ENCODE peak calls at places on chromosomes 2 and 18, in six cellular contexts. One of them, this sample, is unnamed.
A peak's percentile ranks its signal among the peaks of the same experiment; 100 is the strongest.

GRCh38 chr2:40279001-40279400 is 172.9 kb downstream of the SLC8A1 start:
- DNase-seq in tibial artery: no peak
- DNase-seq in NT2/D1: no peak
- DNase-seq in aorta: no peak
- DNase-seq in GM23248: peak; percentile 61
- DNase-seq in ovary: no peak
- DNase-seq in this sample: no peak

GRCh38 chr2:102753563-102754159 is 8.2 kb upstream of the TMEM182 start:
- DNase-seq in tibial artery: peak; percentile 43
- DNase-seq in NT2/D1: no peak
- DNase-seq in aorta: no peak
- DNase-seq in GM23248: peak; percentile 55
- DNase-seq in ovary: no peak
- DNase-seq in this sample: no peak

GRCh38 chr2:78145997-78146722 is 624.0 kb upstream of the LRRTM4 start:
- DNase-seq in tibial artery: no peak
- DNase-seq in NT2/D1: no peak
- DNase-seq in aorta: no peak
- DNase-seq in GM23248: no peak
- DNase-seq in ovary: no peak
- DNase-seq in this sample: no peak

GRCh38 chr18:80196528-80197320 is 50.6 kb downstream of the PARD6G start:
- DNase-seq in tibial artery: no peak
- DNase-seq in NT2/D1: no peak
- DNase-seq in aorta: no peak
- DNase-seq in GM23248: peak; percentile 23
- DNase-seq in ovary: no peak
- DNase-seq in this sample: no peak

GRCh38 chr2:27247893-27248292 is 15.0 kb downstream of the SLC30A3 start:
- DNase-seq in tibial artery: no peak
- DNase-seq in NT2/D1: no peak
- DNase-seq in aorta: no peak
- DNase-seq in GM23248: no peak
- DNase-seq in ovary: no peak
- DNase-seq in this sample: no peak

GRCh38 chr2:20611844-20612356 is 39.0 kb downstream of the HS1BP3 start:
- DNase-seq in tibial artery: no peak
- DNase-seq in NT2/D1: no peak
- DNase-seq in aorta: no peak
- DNase-seq in GM23248: no peak
- DNase-seq in ovary: no peak
- DNase-seq in this sample: no peak

GRCh38 chr2:197360744-197361156 is 50.2 kb upstream of the ANKRD44 start:
- DNase-seq in tibial artery: no peak
- DNase-seq in NT2/D1: no peak
- DNase-seq in aorta: no peak
- DNase-seq in GM23248: peak; percentile 79
- DNase-seq in ovary: no peak
- DNase-seq in this sample: no peak

GRCh38 chr2:219987830-219988229 is 360.4 kb downstream of the SLC4A3 start:
- DNase-seq in tibial artery: peak; percentile 47
- DNase-seq in NT2/D1: no peak
- DNase-seq in aorta: no peak
- DNase-seq in GM23248: peak; percentile 92
- DNase-seq in ovary: no peak
- DNase-seq in this sample: no peak

GRCh38 chr2:189217546-189217945 is 38.0 kb upstream of the COL5A2 start:
- DNase-seq in tibial artery: no peak
- DNase-seq in NT2/D1: peak; percentile 73
- DNase-seq in aorta: no peak
- DNase-seq in GM23248: no peak
- DNase-seq in ovary: no peak
- DNase-seq in this sample: no peak

GRCh38 chr2:63301481-63301880 is 250.9 kb downstream of the OTX1 start:
- DNase-seq in tibial artery: no peak
- DNase-seq in NT2/D1: no peak
- DNase-seq in aorta: no peak
- DNase-seq in GM23248: no peak
- DNase-seq in ovary: no peak
- DNase-seq in this sample: no peak

DNA sequence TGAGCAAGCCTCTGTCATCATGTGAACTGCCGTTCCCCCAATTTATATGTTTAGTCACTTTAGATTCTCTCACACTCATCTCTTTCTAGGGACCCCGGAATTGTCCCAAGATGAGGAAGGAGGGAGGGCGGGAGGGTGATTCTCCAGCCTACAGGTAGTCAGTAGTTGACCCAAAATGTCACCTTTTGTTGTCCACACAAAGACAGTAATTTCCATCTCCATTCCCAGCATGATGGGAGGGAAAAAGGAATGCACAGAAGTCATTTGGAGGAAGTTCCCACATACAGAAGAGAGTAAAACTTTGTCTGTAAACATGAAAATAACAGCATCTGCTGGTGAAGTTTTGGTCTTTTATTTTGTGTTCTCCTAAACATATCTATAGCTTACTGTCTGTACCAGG is 222.9 kb downstream of the KLHL29 start:
- DNase-seq in tibial artery: no peak
- DNase-seq in NT2/D1: peak; percentile 88
- DNase-seq in aorta: no peak
- DNase-seq in GM23248: no peak
- DNase-seq in ovary: no peak
- DNase-seq in this sample: no peak
- H3K4me3 ChIP-seq in tibial artery: no peak overlapping the region
- H3K4me3 ChIP-seq in NT2/D1: no peak overlapping the region
- H3K4me3 ChIP-seq in aorta: no peak overlapping the region
- H3K4me3 ChIP-seq in GM23248: no peak overlapping the region
- H3K4me3 ChIP-seq in ovary: no peak overlapping the region
- H3K4me3 ChIP-seq in this sample: no peak overlapping the region

GRCh38 chr2:70627499-70627898 is 73.9 kb upstream of the TGFA start:
- DNase-seq in tibial artery: no peak
- DNase-seq in NT2/D1: no peak
- DNase-seq in aorta: no peak
- DNase-seq in GM23248: peak; percentile 10
- DNase-seq in ovary: no peak
- DNase-seq in this sample: no peak

GRCh38 chr2:70632388-70632787 is 78.8 kb upstream of the TGFA start:
- DNase-seq in tibial artery: no peak
- DNase-seq in NT2/D1: no peak
- DNase-seq in aorta: no peak
- DNase-seq in GM23248: no peak
- DNase-seq in ovary: no peak
- DNase-seq in this sample: no peak

GRCh38 chr2:70630761-70631160 is 77.1 kb upstream of the TGFA start:
- DNase-seq in tibial artery: no peak
- DNase-seq in NT2/D1: no peak
- DNase-seq in aorta: no peak
- DNase-seq in GM23248: no peak
- DNase-seq in ovary: no peak
- DNase-seq in this sample: no peak

DNA sequence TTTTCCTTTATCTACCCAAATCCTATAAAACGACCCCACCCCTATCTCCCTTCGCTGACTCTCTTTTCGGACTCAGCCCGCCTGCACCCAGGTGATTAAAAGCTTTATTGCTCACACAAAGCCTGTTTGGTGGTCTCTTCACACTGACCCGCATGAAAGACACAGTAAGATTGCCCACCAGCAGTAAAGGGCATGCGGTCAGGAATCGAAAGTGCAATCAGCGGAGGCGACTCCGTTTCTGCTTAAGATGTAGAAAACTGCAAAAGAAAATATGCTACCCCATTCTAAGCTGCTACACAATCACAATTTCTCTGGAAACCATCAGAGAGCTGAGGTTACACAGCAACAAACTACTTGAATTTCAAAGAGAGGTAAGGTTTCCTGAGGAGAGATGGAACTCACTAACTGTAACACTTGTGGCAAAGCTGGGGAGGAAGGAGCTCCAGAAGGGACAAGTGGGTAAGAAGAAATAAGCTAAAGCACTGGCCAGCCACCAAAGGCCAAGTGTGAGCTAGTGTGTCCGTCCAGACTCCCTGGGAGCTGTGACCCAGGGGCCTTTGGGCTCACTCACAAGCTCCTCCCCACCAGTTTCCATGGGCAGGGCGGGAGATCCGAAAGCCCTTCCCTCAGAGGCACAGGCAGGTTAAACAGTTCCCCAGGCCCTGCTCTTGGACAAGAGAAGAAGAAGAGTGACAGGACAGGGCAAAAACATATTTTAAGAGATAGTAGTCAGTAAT is 72.8 kb upstream of the TGFA start:
- DNase-seq in tibial artery: no peak
- DNase-seq in NT2/D1: peak; percentile 52
- DNase-seq in aorta: no peak
- DNase-seq in GM23248: no peak
- DNase-seq in ovary: no peak
- DNase-seq in this sample: no peak
- H3K4me3 ChIP-seq in tibial artery: no peak overlapping the region
- H3K4me3 ChIP-seq in NT2/D1: peak overlapping the region; percentile 8
- H3K4me3 ChIP-seq in aorta: no peak overlapping the region
- H3K4me3 ChIP-seq in GM23248: no peak overlapping the region
- H3K4me3 ChIP-seq in ovary: no peak overlapping the region
- H3K4me3 ChIP-seq in this sample: no peak overlapping the region

DNA sequence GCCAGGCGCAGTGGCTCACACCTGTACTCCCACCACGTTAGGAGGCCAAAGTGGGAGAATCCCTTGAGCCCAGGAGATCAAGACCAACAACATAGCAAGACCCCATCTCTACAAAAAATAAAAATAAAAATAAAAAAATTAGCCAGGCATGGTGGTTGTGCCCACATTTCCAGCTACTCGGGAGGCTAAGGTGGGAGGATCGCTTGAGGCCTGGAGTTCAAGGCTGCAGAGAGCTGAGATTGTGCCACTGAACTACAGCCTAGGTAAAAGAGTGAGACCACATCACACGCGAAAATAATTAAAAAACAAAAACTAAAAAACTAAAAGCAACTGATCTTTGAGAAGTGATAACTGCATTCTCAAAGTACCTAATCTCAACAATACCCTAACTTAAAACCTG is 1.8 kb downstream of the C2orf76 start:
- DNase-seq in tibial artery: no peak
- DNase-seq in NT2/D1: no peak
- DNase-seq in aorta: no peak
- DNase-seq in GM23248: no peak
- DNase-seq in ovary: no peak
- DNase-seq in this sample: no peak
- H3K4me3 ChIP-seq in tibial artery: no peak overlapping the region
- H3K4me3 ChIP-seq in NT2/D1: no peak overlapping the region
- H3K4me3 ChIP-seq in aorta: no peak overlapping the region
- H3K4me3 ChIP-seq in GM23248: no peak overlapping the region
- H3K4me3 ChIP-seq in ovary: no peak overlapping the region
- H3K4me3 ChIP-seq in this sample: no peak overlapping the region

GRCh38 chr2:186848873-186849578 is at the start of gene ZSWIM2:
- DNase-seq in tibial artery: peak; percentile 63
- DNase-seq in NT2/D1: no peak
- DNase-seq in aorta: peak; percentile 87
- DNase-seq in GM23248: peak; percentile 92
- DNase-seq in ovary: peak; percentile 63
- DNase-seq in this sample: peak; percentile 80
- H3K4me3 ChIP-seq in tibial artery: peak within 1 kb of the TSS; percentile 60
- H3K4me3 ChIP-seq in NT2/D1: no peak within 1 kb of the TSS
- H3K4me3 ChIP-seq in aorta: no peak within 1 kb of the TSS
- H3K4me3 ChIP-seq in GM23248: peak within 1 kb of the TSS; percentile 69
- H3K4me3 ChIP-seq in ovary: peak within 1 kb of the TSS; percentile 30
- H3K4me3 ChIP-seq in this sample: peak within 1 kb of the TSS; percentile 24